ENCODE peak calls at places on chromosome 2, in four cellular contexts. U is heart left ventricle, P is PC-3, E is thoracic aorta. L is an unnamed sample. For H3K4me1 and H3K36me3, the result is how much of the 10 kb centered on the place peaks cover.

GRCh38 chr2:3847397-3848052 is 144.2 kb downstream of the DCDC2C start:
- DNase-seq in P (no peak), E (no peak), U (no peak), L (no peak)

GRCh38 chr2:400988-401679 is 113.2 kb upstream of the ALKAL2 start:
- DNase-seq in U (no peak), E (no peak), P (no peak), L (no peak)

GRCh38 chr2:217609952-217610351 is 392.8 kb downstream of the TNS1 start:
- DNase-seq in U (no peak), P (no peak), E (no peak), L (no peak)

GRCh38 chr2:196260546-196260945 is 89.2 kb upstream of the STK17B start:
- DNase-seq in E (no peak), P (no peak), U (no peak), L (no peak)

GRCh38 chr2:131682122-131682944 is 154.6 kb downstream of the CCDC74A start:
- DNase-seq in U (peak), E (peak), P (peak), L (peak)

GRCh38 chr2:138829326-138829725 is 49.1 kb upstream of the NXPH2 start:
- DNase-seq in E (no peak), P (peak), U (no peak), L (peak)

GRCh38 chr2:29336334-29336733 is 221.1 kb downstream of the CLIP4 start:
- DNase-seq in U (no peak), P (no peak), E (no peak), L (no peak)

GRCh38 chr2:55228224-55228563 is 3.9 kb downstream of the CLHC1 start:
- DNase-seq in U (no peak), P (no peak), E (no peak), L (no peak)

GRCh38 chr2:11775384-11775783 is 29.0 kb downstream of the LPIN1 start:
- DNase-seq in P (no peak), U (no peak), E (no peak), L (no peak)

GRCh38 chr2:28567076-28567471 is 71.2 kb downstream of the PLB1 start:
- DNase-seq in E (no peak), P (no peak), U (no peak), L (no peak)

GRCh38 chr2:174761837-174762236 is 2.4 kb downstream of the CHRNA1 start:
- DNase-seq in E (no peak), P (peak), U (no peak), L (no peak)

GRCh38 chr2:29360016-29360784 is 245.0 kb downstream of the CLIP4 start:
- DNase-seq in E (no peak), U (no peak), P (no peak), L (no peak)

GRCh38 chr2:218839430-218839829 is 7.8 kb upstream of the PRKAG3 start:
- DNase-seq in U (no peak), P (no peak), E (no peak), L (no peak)

GRCh38 chr2:117432746-117433145 is 381.7 kb upstream of the DDX18 start:
- DNase-seq in U (no peak), E (no peak), P (no peak), L (no peak)

GRCh38 chr2:198731842-198732421 is 725.8 kb downstream of the SATB2 start:
- DNase-seq in U (no peak), E (no peak), P (no peak), L (no peak)

GRCh38 chr2:120330946-120331822 is 14.8 kb upstream of the INHBB start:
- DNase-seq in E (no peak), P (no peak), U (no peak), L (no peak)

DNA sequence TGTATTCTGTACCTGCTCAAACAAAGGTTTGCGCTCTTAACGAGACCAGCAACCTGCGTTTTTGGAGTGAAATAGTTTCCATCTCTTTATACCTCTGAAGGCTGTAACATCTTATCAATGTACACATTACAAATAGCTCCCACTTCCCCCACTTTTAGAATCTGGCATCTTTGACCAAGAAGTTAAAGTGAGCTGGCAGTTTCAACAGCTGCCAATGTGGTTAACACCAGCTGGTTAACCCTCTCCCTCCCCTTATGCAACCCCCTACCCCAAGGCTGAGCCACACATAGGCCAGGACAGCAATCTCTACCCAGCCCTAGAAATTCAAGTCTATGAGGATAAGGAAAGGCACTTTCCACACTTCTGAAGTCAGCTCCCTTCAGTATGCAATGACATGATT is 2.2 kb upstream of the SERTAD2 start:
- DNase-seq in U (no peak), E (no peak), P (no peak), L (no peak)
- H3K4me1 ChIP-seq in U (under half), E (under half), P (under half), L (under half)

DNA sequence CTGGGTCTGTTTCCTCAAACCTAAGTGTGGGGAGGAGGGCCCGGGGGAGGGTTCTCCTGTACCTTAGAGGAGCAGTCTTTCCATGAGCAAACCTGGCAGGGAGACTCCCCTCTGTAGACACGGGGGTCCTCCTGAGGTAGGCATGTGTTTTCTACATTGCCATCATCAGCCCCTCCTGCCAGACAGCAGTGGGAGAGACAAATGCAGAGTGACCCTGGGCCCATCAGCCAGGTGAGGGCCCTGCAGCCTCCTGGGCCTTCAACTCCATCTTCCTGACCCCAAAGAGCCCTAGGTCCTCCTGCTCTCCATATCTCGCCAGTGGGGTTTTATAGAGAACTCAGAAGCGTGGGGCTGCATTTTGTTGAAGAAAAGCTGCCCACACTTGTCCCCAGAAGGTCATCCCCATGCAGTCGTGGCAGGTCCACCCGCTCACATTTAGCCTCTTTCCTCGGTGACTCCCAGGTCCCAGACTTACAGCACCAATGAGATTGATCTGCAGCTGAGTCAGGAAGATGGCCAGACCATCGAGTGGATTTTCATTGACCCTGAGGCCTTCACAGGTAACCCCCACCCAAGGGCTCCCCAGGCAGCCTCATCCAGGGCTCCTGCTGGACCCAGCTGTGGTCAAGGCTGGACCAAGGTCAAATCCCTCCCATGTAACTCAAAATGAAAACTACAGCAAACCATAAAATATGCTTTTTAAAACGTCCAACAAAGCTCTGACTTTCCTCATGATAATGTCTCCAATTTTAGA is 2.6 kb downstream of the CHRNG start:
- DNase-seq in E (no peak), U (no peak), P (no peak), L (no peak)
- H3K36me3 ChIP-seq in E (under half), U (under half), P (under half), L (under half)

GRCh38 chr2:8515864-8516533 is 165.9 kb upstream of the ID2 start:
- DNase-seq in P (no peak), U (no peak), E (no peak), L (no peak)

GRCh38 chr2:8514748-8515389 is 167.0 kb upstream of the ID2 start:
- DNase-seq in U (no peak), P (no peak), E (no peak), L (no peak)

GRCh38 chr2:8513601-8514273 is 168.1 kb upstream of the ID2 start:
- DNase-seq in U (no peak), P (no peak), E (no peak), L (no peak)

GRCh38 chr2:8515390-8515761 is 166.5 kb upstream of the ID2 start:
- DNase-seq in P (no peak), U (peak), E (no peak), L (no peak)

GRCh38 chr2:8514274-8514662 is 167.6 kb upstream of the ID2 start:
- DNase-seq in U (no peak), E (no peak), P (no peak), L (no peak)
- H3K27ac ChIP-seq in U (peak), E (no peak), P (no peak), L (no peak)

GRCh38 chr2:168495524-168495923 is 39.5 kb downstream of the CERS6 start:
- DNase-seq in E (no peak), P (no peak), U (no peak), L (no peak)

GRCh38 chr2:168486440-168486839 is 30.4 kb downstream of the CERS6 start:
- DNase-seq in E (no peak), U (no peak), P (no peak), L (no peak)

GRCh38 chr2:168494190-168494711 is 38.2 kb downstream of the CERS6 start:
- DNase-seq in U (no peak), P (peak), E (no peak), L (no peak)

GRCh38 chr2:168490916-168491605 is 35.0 kb downstream of the CERS6 start:
- DNase-seq in P (no peak), E (no peak), U (no peak), L (no peak)

DNA sequence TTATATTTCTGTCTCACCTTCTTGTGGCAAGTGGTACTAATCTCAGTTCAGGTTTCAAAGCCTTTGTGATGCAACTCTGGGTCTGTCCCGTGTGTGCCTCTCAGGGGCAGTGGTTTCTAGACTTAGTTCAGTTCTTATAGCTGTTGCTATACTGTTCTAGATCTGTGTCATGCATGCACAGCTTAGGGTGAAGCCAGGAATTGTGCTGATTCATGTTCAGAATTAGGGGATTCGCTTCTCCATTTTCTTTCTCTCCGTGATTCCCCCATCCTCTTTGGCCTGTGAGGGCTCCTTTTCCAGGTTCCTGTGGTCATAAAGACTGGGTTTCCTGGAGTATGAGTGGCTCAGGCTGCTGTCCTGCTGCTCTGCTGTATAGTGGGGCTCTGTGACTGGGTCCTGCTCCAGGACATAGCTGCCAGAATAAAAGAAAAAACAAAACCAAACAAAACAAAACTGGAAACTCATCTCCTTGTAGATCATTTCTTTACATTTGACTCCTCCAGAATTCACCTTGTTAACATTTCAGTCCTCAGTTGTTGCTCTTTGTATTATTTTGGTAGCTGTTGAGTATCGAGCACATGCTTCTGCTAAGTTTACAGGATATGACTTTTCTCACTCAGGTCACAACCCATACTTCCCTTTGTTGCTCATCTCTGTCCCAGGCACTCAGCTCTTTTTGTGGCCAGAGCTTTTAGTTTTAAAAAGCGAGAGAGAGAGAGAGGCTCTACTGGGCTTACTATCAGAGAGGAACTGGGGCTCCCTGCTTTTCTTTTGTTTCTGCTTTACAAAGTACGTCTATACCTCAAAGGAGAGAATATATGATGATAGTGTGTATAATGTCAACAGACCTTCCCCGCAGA is 34.2 kb downstream of the CERS6 start:
- DNase-seq in U (no peak), P (no peak), E (no peak), L (no peak)
- H3K4me1 ChIP-seq in U (under half), P (under half), E (under half), L (under half)

GRCh38 chr2:101678379-101678778 is 19.1 kb upstream of the MAP4K4 start:
- DNase-seq in E (no peak), P (no peak), U (no peak), L (no peak)

GRCh38 chr2:101677657-101678056 is 19.9 kb upstream of the MAP4K4 start:
- DNase-seq in E (no peak), U (no peak), P (no peak), L (no peak)

GRCh38 chr2:101672047-101672446 is 25.5 kb upstream of the MAP4K4 start:
- DNase-seq in U (no peak), P (no peak), E (no peak), L (no peak)

GRCh38 chr2:101673920-101674319 is 23.6 kb upstream of the MAP4K4 start:
- DNase-seq in E (no peak), U (no peak), P (no peak), L (no peak)

DNA sequence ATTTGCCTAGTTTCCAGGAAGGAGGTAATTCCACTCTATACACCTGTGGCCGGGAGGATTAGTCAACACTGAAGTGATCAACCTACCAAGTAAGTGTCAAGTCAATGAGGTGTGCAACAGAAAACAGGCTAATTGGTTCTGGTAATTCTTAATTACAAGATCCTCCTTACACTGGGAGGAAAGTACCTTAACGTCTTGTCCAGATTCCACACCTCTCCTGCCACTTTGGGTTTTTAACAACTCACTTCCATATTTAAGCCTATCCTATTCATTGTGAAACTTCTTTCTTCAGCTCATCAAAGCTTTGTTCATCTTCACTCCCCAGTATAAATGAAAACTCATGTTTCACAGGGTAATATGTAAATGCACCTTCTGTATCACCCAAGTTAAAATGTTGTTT is 22.0 kb upstream of the MAP4K4 start:
- DNase-seq in P (no peak), U (no peak), E (no peak), L (no peak)
- H3K36me3 ChIP-seq in P (under half), U (under half), E (under half), L (under half)

GRCh38 chr2:224883172-224883516 is 159.1 kb downstream of the DOCK10 start:
- DNase-seq in P (no peak), U (no peak), E (no peak), L (no peak)

GRCh38 chr2:224883700-224884099 is 158.6 kb downstream of the DOCK10 start:
- DNase-seq in P (no peak), E (no peak), U (no peak), L (no peak)

GRCh38 chr2:224881846-224882245 is 160.4 kb downstream of the DOCK10 start:
- DNase-seq in P (no peak), E (no peak), U (no peak), L (no peak)

GRCh38 chr2:224884188-224884587 is 158.1 kb downstream of the DOCK10 start:
- DNase-seq in E (no peak), U (no peak), P (no peak), L (no peak)

GRCh38 chr2:224882291-224883171 is 159.7 kb downstream of the DOCK10 start:
- DNase-seq in E (no peak), P (peak), U (no peak), L (no peak)
- H3K27ac ChIP-seq in E (peak), P (peak), U (no peak), L (no peak)

GRCh38 chr2:101704046-101704466 is 6.5 kb downstream of the MAP4K4 start:
- DNase-seq in U (peak), P (no peak), E (no peak), L (no peak)
- H3K4me1 ChIP-seq in U (under half), P (under half), E (under half), L (under half)

GRCh38 chr2:205743982-205744644 is 61.8 kb downstream of the NRP2 start:
- DNase-seq in U (no peak), E (no peak), P (no peak), L (no peak)

GRCh38 chr2:205743137-205743536 is 60.8 kb downstream of the NRP2 start:
- DNase-seq in E (no peak), U (no peak), P (no peak), L (no peak)

GRCh38 chr2:205739618-205740017 is 57.3 kb downstream of the NRP2 start:
- DNase-seq in P (no peak), U (no peak), E (no peak), L (no peak)

GRCh38 chr2:205740381-205740780 is 58.1 kb downstream of the NRP2 start:
- DNase-seq in E (no peak), P (no peak), U (no peak), L (no peak)

GRCh38 chr2:205741256-205741978 is 59.1 kb downstream of the NRP2 start:
- DNase-seq in U (no peak), E (no peak), P (peak), L (no peak)
- H3K36me3 ChIP-seq in U (half or more), E (under half), P (under half), L (under half)

DNA sequence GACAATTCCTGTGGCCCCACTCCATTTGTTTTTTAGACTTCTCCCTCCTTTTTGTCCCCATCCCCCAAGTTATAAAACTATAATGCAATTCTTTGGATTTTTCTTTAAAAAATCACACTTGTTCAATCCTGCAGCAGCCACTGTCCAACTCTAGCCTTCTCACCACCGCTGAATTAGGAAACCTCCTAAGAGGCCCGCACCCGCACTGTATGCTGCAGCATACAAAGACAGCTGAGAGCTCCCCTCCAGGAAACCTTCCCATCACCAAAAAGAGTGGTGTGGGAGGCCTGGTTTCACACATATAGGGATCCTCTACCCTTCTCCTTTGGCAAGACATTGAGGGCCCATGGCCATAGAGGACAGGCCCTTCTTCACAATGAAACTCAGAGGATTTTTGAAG is 2.9 kb downstream of the PCGF1 start:
- DNase-seq in U (no peak), E (no peak), P (no peak), L (no peak)
- H3K27ac ChIP-seq in U (peak), E (no peak), P (no peak), L (no peak)

L was measured in prostate gland.